ENCODE peak calls at places on chromosomes 11 and 22, in six cellular contexts. G is OCI-LY7; P is CD8-positive, alpha-beta T cell; O is AG09309; A is K562; Z is psoas muscle. T is an unnamed sample.

GRCh38 chr11:123475478-123475877 is 45.4 kb downstream of the GRAMD1B start:
- DNase-seq in A (no peak), G (no peak), Z (no peak), O (no peak), P (no peak), T (no peak)

GRCh38 chr11:122240621-122241020 is 124.6 kb upstream of the BLID start:
- DNase-seq in A (no peak), P (no peak), G (no peak), Z (no peak), O (no peak), T (no peak)

GRCh38 chr11:72860592-72860991 is 46.4 kb downstream of the ATG16L2 start:
- DNase-seq in G (no peak), Z (no peak), P (no peak), O (no peak), A (no peak), T (no peak)

GRCh38 chr11:132742929-132743328 is 789.4 kb downstream of the OPCML start:
- DNase-seq in Z (no peak), P (no peak), O (no peak), G (no peak), A (no peak), T (no peak)

GRCh38 chr11:59923813-59924212 is 14.4 kb upstream of the OOSP1 start:
- DNase-seq in O (no peak), A (no peak), Z (no peak), P (no peak), G (peak; percentile 13), T (no peak)

GRCh38 chr11:14974723-14975587 is 2.8 kb upstream of the CALCA start:
- DNase-seq in Z (peak; percentile 32), P (peak; percentile 57), A (peak; percentile 42), O (no peak), G (peak; percentile 40), T (peak; percentile 52)

GRCh38 chr11:4041731-4042391 is 52.7 kb upstream of the RRM1 start:
- DNase-seq in O (no peak), Z (peak; percentile 26), G (no peak), A (no peak), P (no peak), T (no peak)

GRCh38 chr11:66692446-66692845 is 14.8 kb upstream of the RBM4B start:
- DNase-seq in Z (no peak), O (no peak), A (no peak), P (no peak), G (no peak), T (no peak)

GRCh38 chr11:94938399-94939055 is 34.8 kb downstream of the CWC15 start:
- DNase-seq in P (no peak), O (peak; percentile 66), Z (peak; percentile 79), G (no peak), A (no peak), T (no peak)

GRCh38 chr22:39177456-39177775 is 24.9 kb upstream of the CBX7 start:
- DNase-seq in G (no peak), P (no peak), Z (no peak), O (no peak), A (no peak), T (no peak)

GRCh38 chr11:128903248-128904041 is 12.3 kb downstream of the KCNJ5 start:
- DNase-seq in G (no peak), P (no peak), Z (peak; percentile 25), O (no peak), A (no peak), T (no peak)

GRCh38 chr11:28447226-28447625 is 339.0 kb downstream of the METTL15 start:
- DNase-seq in G (no peak), O (peak; percentile 31), A (no peak), Z (no peak), P (no peak), T (no peak)

GRCh38 chr11:8871283-8871775 is 39.7 kb upstream of the AKIP1 start:
- DNase-seq in G (no peak), P (no peak), A (no peak), O (peak; percentile 76), Z (peak; percentile 61), T (no peak)

GRCh38 chr22:46652930-46653331 is 32.7 kb downstream of the GRAMD4 start:
- DNase-seq in G (no peak), A (no peak), O (no peak), Z (no peak), P (no peak), T (no peak)

GRCh38 chr11:123452799-123453198 is 22.7 kb downstream of the GRAMD1B start:
- DNase-seq in P (no peak), O (no peak), Z (no peak), G (no peak), A (no peak), T (peak; percentile 65)

GRCh38 chr11:63920870-63921417 is 4.0 kb upstream of the RCOR2 start:
- DNase-seq in G (peak; percentile 51), A (peak; percentile 80), P (peak; percentile 38), O (no peak), Z (peak; percentile 31), T (peak; percentile 43)

GRCh38 chr11:1285316-1285744 is 24.1 kb downstream of the TOLLIP start:
- DNase-seq in A (no peak), G (no peak), O (no peak), Z (no peak), P (no peak), T (no peak)

GRCh38 chr11:73414977-73415492 is 38.8 kb downstream of the RELT start:
- DNase-seq in Z (no peak), A (no peak), O (peak; percentile 55), P (no peak), G (no peak), T (peak; percentile 28)

GRCh38 chr11:102546427-102546826 is 15.9 kb upstream of the MMP7 start:
- DNase-seq in P (no peak), G (no peak), Z (no peak), O (no peak), A (no peak), T (peak; percentile 62)

GRCh38 chr11:68684385-68685356 is at the start of gene GAL:
- DNase-seq in P (no peak), G (no peak), A (peak; percentile 82), O (no peak), Z (no peak), T (no peak)

GRCh38 chr11:18352581-18352980 is 30.2 kb downstream of the GTF2H1 start:
- DNase-seq in O (no peak), G (no peak), P (no peak), Z (no peak), A (no peak), T (no peak)

GRCh38 chr11:28146123-28146751 is 38.0 kb downstream of the METTL15 start:
- DNase-seq in O (peak; percentile 67), A (no peak), Z (no peak), P (no peak), G (no peak), T (no peak)

GRCh38 chr11:86738615-86739014 is 61.7 kb upstream of the PRSS23 start:
- DNase-seq in P (no peak), Z (no peak), A (peak; percentile 15), G (no peak), O (no peak), T (no peak)
- TF ChIP-seq CTCF in P (no peak), Z (no peak), A (no peak), G (no peak), O (no peak), T (no peak)

DNA sequence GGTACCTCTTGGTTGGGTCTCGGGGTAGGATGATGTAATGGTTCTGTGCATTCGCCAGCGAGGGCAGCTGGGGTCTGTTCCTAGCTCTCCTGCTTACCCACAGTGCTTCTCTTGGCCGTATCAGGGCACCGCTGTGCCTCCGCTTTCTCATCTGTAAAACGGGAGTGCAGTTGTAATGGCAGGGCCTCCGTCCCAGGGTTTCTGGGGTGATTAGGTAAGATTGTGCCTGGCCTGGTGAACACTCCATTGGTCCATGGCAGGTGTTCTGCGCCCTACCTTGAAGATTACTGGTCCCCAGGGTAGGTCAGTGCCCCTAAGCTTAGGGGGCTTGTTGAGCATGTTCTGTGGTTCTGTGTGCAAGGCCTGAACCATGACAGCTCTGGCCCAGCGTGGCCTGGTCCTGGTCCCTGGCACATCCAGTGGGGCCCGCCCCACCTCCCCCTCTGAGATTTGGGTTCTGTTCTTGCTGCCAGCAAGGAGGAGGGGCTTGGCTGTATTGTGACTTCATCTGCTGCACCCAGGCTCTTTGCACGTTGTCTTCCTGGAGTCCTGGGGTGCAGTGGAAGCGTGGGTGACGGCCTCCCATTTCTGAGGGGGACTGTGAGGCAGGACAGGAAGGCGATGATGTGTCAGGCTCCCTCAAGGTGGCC is 4.9 kb downstream of the MYRF start:
- DNase-seq in P (no peak), A (no peak), Z (no peak), O (no peak), G (no peak), T (no peak)
- H3K4me3 ChIP-seq in P (no peak overlapping the region), A (no peak overlapping the region), Z (no peak overlapping the region), O (no peak overlapping the region), G (no peak overlapping the region), T (no peak overlapping the region)

GRCh38 chr22:26585104-26585790 is 4.7 kb downstream of the TPST2 start:
- DNase-seq in Z (peak; percentile 69), P (no peak), O (peak; percentile 44), A (no peak), G (no peak), T (no peak)
- TF ChIP-seq CTCF in Z (no peak), P (no peak), O (peak; percentile 7), A (no peak), G (peak; percentile 13), T (no peak)

DNA sequence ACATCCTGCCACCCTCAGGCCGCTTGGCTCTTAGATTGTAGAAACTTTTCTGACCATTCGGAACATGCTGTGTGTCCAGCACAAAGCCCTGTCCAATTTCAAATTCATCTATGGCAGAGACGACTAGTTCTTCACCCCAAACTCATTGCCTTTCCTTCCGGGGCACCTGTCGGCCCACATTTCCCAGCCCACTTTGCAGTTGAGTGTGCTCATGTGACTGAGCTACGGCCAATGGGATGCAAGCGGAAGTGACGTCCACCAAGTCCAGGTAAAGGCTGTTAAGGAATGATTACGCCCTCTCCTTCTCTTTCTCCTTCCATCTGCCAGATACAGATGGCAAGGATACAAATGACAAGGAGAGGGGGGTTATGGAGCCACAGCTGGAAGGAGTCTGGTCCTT is 32.5 kb downstream of the SYT13 start:
- DNase-seq in Z (no peak), P (no peak), O (no peak), G (no peak), A (peak; percentile 50), T (no peak)
- H3K4me3 ChIP-seq in Z (no peak overlapping the region), P (no peak overlapping the region), O (no peak overlapping the region), G (no peak overlapping the region), A (no peak overlapping the region), T (no peak overlapping the region)